ENCODE peak calls at places on chromosomes 1 and 21, in nine cellular contexts. T is fibroblast of mammary gland, D is thyroid gland, H is upper lobe of right lung, W is astrocyte of the spinal cord, A is GM20000, K is RWPE1, O is cardiac muscle cell, L is glutamatergic neuron. Z is an unnamed sample.

GRCh38 chr1:234923626-234924025 is 205.0 kb downstream of the TOMM20 start:
- DNase-seq in T (no peak), D (no peak), H (no peak), W (no peak), A (no peak), K (no peak), O (no peak), L (no peak), Z (no peak)

GRCh38 chr1:22075718-22076117 is 23.2 kb downstream of the CDC42 start:
- DNase-seq in T (no peak), D (no peak), H (no peak), W (no peak), A (no peak), K (no peak), O (no peak), L (no peak), Z (no peak)

GRCh38 chr1:109625601-109626560 is 6.2 kb downstream of the AMPD2 start:
- DNase-seq in T (no peak), D (no peak), H (no peak), W (no peak), A (no peak), K (no peak), O (no peak), L (peak; percentile 55), Z (no peak)

GRCh38 chr1:207745285-207745684 is 6.6 kb upstream of the CD46 start:
- DNase-seq in T (peak; percentile 49), D (no peak), H (no peak), W (no peak), A (no peak), K (no peak), O (peak; percentile 52), L (no peak), Z (no peak)

GRCh38 chr1:209674957-209675566 is at the start of gene G0S2:
- DNase-seq in T (peak; percentile 38), D (peak; percentile 61), H (peak; percentile 82), W (peak; percentile 54), A (peak; percentile 27), K (no peak), O (peak; percentile 85), L (peak; percentile 50), Z (peak; percentile 63)

GRCh38 chr1:228287541-228288425 is 79.9 kb downstream of the OBSCN start:
- DNase-seq in T (no peak), D (no peak), H (peak; percentile 57), W (no peak), A (no peak), K (no peak), O (no peak), L (no peak), Z (no peak)

GRCh38 chr1:85494957-85495266 is 30.0 kb upstream of the DDAH1 start:
- DNase-seq in T (peak; percentile 46), D (peak; percentile 18), H (no peak), W (peak; percentile 46), A (no peak), K (peak; percentile 29), O (peak; percentile 54), L (no peak), Z (no peak)

GRCh38 chr1:59062743-59063142 is 234.2 kb upstream of the FGGY start:
- DNase-seq in T (peak; percentile 90), D (no peak), H (no peak), W (peak; percentile 79), A (no peak), K (no peak), O (peak; percentile 84), L (no peak), Z (no peak)

GRCh38 chr1:88998716-88999115 is 6.3 kb upstream of the KYAT3 start:
- DNase-seq in T (peak; percentile 73), D (peak; percentile 35), H (no peak), W (peak; percentile 77), A (peak; percentile 47), K (no peak), O (peak; percentile 81), L (no peak), Z (peak; percentile 28)

GRCh38 chr1:98975113-98975512 is 29.5 kb downstream of the PLPPR5 start:
- DNase-seq in T (no peak), D (no peak), H (no peak), W (no peak), A (no peak), K (no peak), O (no peak), L (no peak), Z (no peak)

GRCh38 chr1:59500970-59501742 is 204.3 kb downstream of the FGGY start:
- DNase-seq in T (no peak), D (no peak), H (no peak), W (no peak), A (no peak), K (no peak), O (peak; percentile 16), L (no peak), Z (no peak)

GRCh38 chr1:170471310-170471839 is 60.6 kb upstream of the GORAB start:
- DNase-seq in T (peak; percentile 73), D (no peak), H (no peak), W (peak; percentile 58), A (no peak), K (no peak), O (peak; percentile 22), L (no peak), Z (no peak)

GRCh38 chr1:75615664-75616435 is 4.9 kb upstream of the SLC44A5 start:
- DNase-seq in T (peak; percentile 11), D (peak; percentile 11), H (peak; percentile 67), W (peak; percentile 45), A (peak; percentile 54), K (peak; percentile 46), O (peak; percentile 51), L (peak; percentile 72), Z (peak; percentile 71)

GRCh38 chr1:37561794-37562132 is 5.0 kb downstream of the DNALI1 start:
- DNase-seq in T (peak; percentile 67), D (no peak), H (no peak), W (no peak), A (peak; percentile 51), K (peak; percentile 32), O (peak; percentile 36), L (peak; percentile 36), Z (peak; percentile 17)

GRCh38 chr1:25194576-25195020 is 37.7 kb downstream of the SYF2 start:
- DNase-seq in T (no peak), D (no peak), H (no peak), W (no peak), A (no peak), K (peak; percentile 60), O (no peak), L (no peak), Z (no peak)

GRCh38 chr1:163163861-163164582 is 38.7 kb downstream of the RGS5 start:
- DNase-seq in T (peak; percentile 89), D (no peak), H (no peak), W (peak; percentile 56), A (no peak), K (no peak), O (peak; percentile 47), L (no peak), Z (no peak)

GRCh38 chr21:45460611-45461368 is 55.8 kb downstream of the COL18A1 start:
- DNase-seq in T (peak; percentile 74), D (no peak), H (no peak), W (peak; percentile 83), A (no peak), K (no peak), O (peak; percentile 91), L (no peak), Z (no peak)

GRCh38 chr1:55696181-55696580 is 481.0 kb upstream of the USP24 start:
- DNase-seq in T (peak; percentile 98), D (peak; percentile 54), H (no peak), W (peak; percentile 81), A (no peak), K (peak; percentile 29), O (peak; percentile 63), L (no peak), Z (no peak)

GRCh38 chr1:14468751-14469150 is 129.7 kb upstream of the KAZN start:
- DNase-seq in T (no peak), D (no peak), H (no peak), W (no peak), A (no peak), K (no peak), O (no peak), L (no peak), Z (no peak)

GRCh38 chr1:182035097-182035770 is 26.3 kb downstream of the ZNF648 start:
- DNase-seq in T (no peak), D (no peak), H (no peak), W (no peak), A (no peak), K (no peak), O (no peak), L (no peak), Z (no peak)
- TF ChIP-seq CTCF in T (peak; percentile 28), D (no peak), H (peak; percentile 21), W (peak; percentile 8), A (no peak), K (no peak), O (no peak), L (no peak), Z (no peak)

GRCh38 chr1:44558883-44559282 is 115.4 kb downstream of the TMEM53 start:
- DNase-seq in T (no peak), D (no peak), H (no peak), W (no peak), A (no peak), K (no peak), O (no peak), L (no peak), Z (no peak)
- TF ChIP-seq CTCF in T (no peak), D (no peak), H (no peak), W (no peak), A (no peak), K (no peak), O (no peak), L (no peak), Z (no peak)

GRCh38 chr1:27605796-27606707 is 2.1 kb upstream of the AHDC1 start:
- DNase-seq in T (peak; percentile 60), D (peak; percentile 53), H (no peak), W (peak; percentile 70), A (peak; percentile 72), K (peak; percentile 42), O (peak; percentile 73), L (peak; percentile 64), Z (peak; percentile 75)
- TF ChIP-seq CTCF in T (peak; percentile 89), D (peak; percentile 92), H (peak; percentile 82), W (peak; percentile 86), A (peak; percentile 78), K (peak; percentile 84), O (peak; percentile 86), L (peak; percentile 74), Z (peak; percentile 82)

GRCh38 chr1:62295921-62296451 is 23.2 kb downstream of the KANK4 start:
- DNase-seq in T (peak; percentile 85), D (no peak), H (no peak), W (peak; percentile 89), A (no peak), K (no peak), O (peak; percentile 68), L (no peak), Z (no peak)

GRCh38 chr1:62288669-62289068 is 30.6 kb downstream of the KANK4 start:
- DNase-seq in T (no peak), D (no peak), H (no peak), W (no peak), A (no peak), K (no peak), O (no peak), L (no peak), Z (no peak)

GRCh38 chr1:62299426-62300200 is 19.6 kb downstream of the KANK4 start:
- DNase-seq in T (no peak), D (peak; percentile 11), H (no peak), W (peak; percentile 41), A (no peak), K (no peak), O (peak; percentile 38), L (no peak), Z (no peak)

GRCh38 chr1:62288224-62288623 is 31.0 kb downstream of the KANK4 start:
- DNase-seq in T (no peak), D (no peak), H (no peak), W (no peak), A (no peak), K (no peak), O (no peak), L (no peak), Z (no peak)

GRCh38 chr1:62294211-62294610 is 25.0 kb downstream of the KANK4 start:
- DNase-seq in T (peak; percentile 5), D (no peak), H (no peak), W (peak; percentile 27), A (no peak), K (peak; percentile 34), O (peak; percentile 17), L (no peak), Z (peak; percentile 37)
- TF ChIP-seq CTCF in T (peak; percentile 23), D (no peak), H (peak; percentile 15), W (peak; percentile 20), A (no peak), K (no peak), O (peak; percentile 29), L (no peak), Z (peak; percentile 33)

Z was measured in nephron progenitor cell.